ENCODE peak calls at places on chromosomes 1 and 21, in four cellular contexts. One of them, this sample, is unnamed.

GRCh38 chr1:36839485-36839884 is 194.8 kb downstream of the GRIK3 start:
- DNase-seq in HCT116: no peak
- DNase-seq in HepG2: no peak
- DNase-seq in H1: no peak
- DNase-seq in this sample: no peak

GRCh38 chr1:167819849-167820683 is 93.9 kb downstream of the ADCY10 start:
- DNase-seq in HCT116: peak
- DNase-seq in HepG2: no peak
- DNase-seq in H1: peak
- DNase-seq in this sample: peak

GRCh38 chr1:24018611-24019580 is 38.8 kb upstream of the SRSF10 start:
- DNase-seq in HCT116: peak
- DNase-seq in HepG2: peak
- DNase-seq in H1: peak
- DNase-seq in this sample: peak

GRCh38 chr1:67339623-67340343 is 32.1 kb downstream of the IL12RB2 start:
- DNase-seq in HCT116: no peak
- DNase-seq in HepG2: no peak
- DNase-seq in H1: no peak
- DNase-seq in this sample: no peak

GRCh38 chr1:160363010-160363409 is 3.9 kb upstream of the NHLH1 start:
- DNase-seq in HCT116: no peak
- DNase-seq in HepG2: no peak
- DNase-seq in H1: no peak
- DNase-seq in this sample: no peak

GRCh38 chr1:8090241-8090702 is 64.2 kb upstream of the ERRFI1 start:
- DNase-seq in HCT116: no peak
- DNase-seq in HepG2: no peak
- DNase-seq in H1: no peak
- DNase-seq in this sample: no peak

GRCh38 chr1:230352537-230352936 is 73.6 kb downstream of the PGBD5 start:
- DNase-seq in HCT116: no peak
- DNase-seq in HepG2: no peak
- DNase-seq in H1: no peak
- DNase-seq in this sample: no peak

GRCh38 chr1:175155936-175156335 is 36.6 kb downstream of the KIAA0040 start:
- DNase-seq in HCT116: no peak
- DNase-seq in HepG2: no peak
- DNase-seq in H1: no peak
- DNase-seq in this sample: no peak

GRCh38 chr1:199123615-199124014 is 484.8 kb downstream of the PTPRC start:
- DNase-seq in HCT116: no peak
- DNase-seq in HepG2: no peak
- DNase-seq in H1: no peak
- DNase-seq in this sample: no peak

GRCh38 chr1:174289644-174290310 is 130.5 kb downstream of the RABGAP1L start:
- DNase-seq in HCT116: no peak
- DNase-seq in HepG2: no peak
- DNase-seq in H1: no peak
- DNase-seq in this sample: no peak

GRCh38 chr1:221858758-221859157 is 116.9 kb upstream of the DUSP10 start:
- DNase-seq in HCT116: no peak
- DNase-seq in HepG2: no peak
- DNase-seq in H1: no peak
- DNase-seq in this sample: no peak
- TF ChIP-seq JUND in HCT116: no peak
- TF ChIP-seq JUND in HepG2: no peak
- TF ChIP-seq JUND in H1: no peak
- TF ChIP-seq JUND in this sample: no peak

GRCh38 chr1:58577676-58578073 is 623 bp upstream of the TACSTD2 start:
- DNase-seq in HCT116: no peak
- DNase-seq in HepG2: no peak
- DNase-seq in H1: no peak
- DNase-seq in this sample: no peak

GRCh38 chr1:58573705-58574591 is 3.1 kb downstream of the TACSTD2 start:
- DNase-seq in HCT116: no peak
- DNase-seq in HepG2: peak
- DNase-seq in H1: peak
- DNase-seq in this sample: peak

GRCh38 chr1:58574816-58575215 is 2.2 kb downstream of the TACSTD2 start:
- DNase-seq in HCT116: no peak
- DNase-seq in HepG2: no peak
- DNase-seq in H1: peak
- DNase-seq in this sample: no peak

GRCh38 chr1:58576727-58577675 is at the start of gene TACSTD2:
- DNase-seq in HCT116: no peak
- DNase-seq in HepG2: no peak
- DNase-seq in H1: peak
- DNase-seq in this sample: peak

GRCh38 chr1:58575831-58576726 is 973 bp downstream of the TACSTD2 start:
- DNase-seq in HCT116: no peak
- DNase-seq in HepG2: no peak
- DNase-seq in H1: no peak
- DNase-seq in this sample: peak
- TF ChIP-seq JUND in HCT116: no peak
- TF ChIP-seq JUND in HepG2: no peak
- TF ChIP-seq JUND in H1: no peak
- TF ChIP-seq JUND in this sample: no peak

GRCh38 chr1:204084247-204084772 is 11.4 kb downstream of the SOX13 start:
- DNase-seq in HCT116: no peak
- DNase-seq in HepG2: peak
- DNase-seq in H1: peak
- DNase-seq in this sample: peak
- TF ChIP-seq JUND in HCT116: no peak
- TF ChIP-seq JUND in HepG2: peak
- TF ChIP-seq JUND in H1: no peak
- TF ChIP-seq JUND in this sample: no peak

DNA sequence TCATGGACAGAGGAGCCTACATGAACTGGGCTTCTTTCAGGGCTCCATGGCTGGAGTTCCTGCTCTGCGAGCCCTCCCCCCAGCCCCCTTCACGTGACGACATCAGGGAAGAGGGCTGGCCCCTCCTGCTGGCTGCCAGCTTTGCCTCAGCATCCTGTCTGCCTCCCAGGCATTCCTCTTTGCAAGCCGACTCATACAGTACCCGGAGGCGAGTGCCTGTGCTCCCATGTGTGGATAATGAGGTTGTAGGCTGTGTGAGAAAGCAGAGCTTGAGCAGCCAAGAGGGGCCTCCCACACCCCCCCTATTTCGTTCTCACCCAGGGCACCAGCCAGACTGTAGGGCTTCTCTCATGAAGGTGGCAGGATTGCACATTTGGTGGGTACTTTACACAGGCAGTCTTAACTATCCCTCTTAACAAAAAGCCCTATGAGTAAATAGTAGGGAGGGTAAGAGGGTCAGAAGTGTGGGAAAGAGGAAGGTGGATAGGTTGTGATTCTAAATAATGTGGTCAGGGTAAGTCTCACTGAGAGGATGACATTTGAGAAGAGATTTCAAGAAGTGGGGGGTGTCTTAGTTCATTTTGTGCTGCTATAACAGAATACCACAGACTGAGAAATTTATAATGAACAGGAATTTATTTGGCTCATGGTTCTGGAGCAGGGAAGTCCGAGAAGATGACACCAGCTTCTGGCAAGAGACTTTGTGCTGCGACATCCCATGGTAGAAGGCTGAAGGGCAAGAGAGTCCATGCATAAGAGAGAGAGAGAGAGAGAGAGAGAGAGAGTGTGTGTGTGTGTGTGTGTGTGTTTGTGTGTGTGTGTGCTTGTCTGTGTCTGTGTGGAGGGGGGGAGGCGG is 113.5 kb downstream of the OMA1 start:
- DNase-seq in HCT116: no peak
- DNase-seq in HepG2: no peak
- DNase-seq in H1: peak
- DNase-seq in this sample: peak
- TF ChIP-seq JUND in HCT116: no peak
- TF ChIP-seq JUND in HepG2: no peak
- TF ChIP-seq JUND in H1: peak
- TF ChIP-seq JUND in this sample: no peak

DNA sequence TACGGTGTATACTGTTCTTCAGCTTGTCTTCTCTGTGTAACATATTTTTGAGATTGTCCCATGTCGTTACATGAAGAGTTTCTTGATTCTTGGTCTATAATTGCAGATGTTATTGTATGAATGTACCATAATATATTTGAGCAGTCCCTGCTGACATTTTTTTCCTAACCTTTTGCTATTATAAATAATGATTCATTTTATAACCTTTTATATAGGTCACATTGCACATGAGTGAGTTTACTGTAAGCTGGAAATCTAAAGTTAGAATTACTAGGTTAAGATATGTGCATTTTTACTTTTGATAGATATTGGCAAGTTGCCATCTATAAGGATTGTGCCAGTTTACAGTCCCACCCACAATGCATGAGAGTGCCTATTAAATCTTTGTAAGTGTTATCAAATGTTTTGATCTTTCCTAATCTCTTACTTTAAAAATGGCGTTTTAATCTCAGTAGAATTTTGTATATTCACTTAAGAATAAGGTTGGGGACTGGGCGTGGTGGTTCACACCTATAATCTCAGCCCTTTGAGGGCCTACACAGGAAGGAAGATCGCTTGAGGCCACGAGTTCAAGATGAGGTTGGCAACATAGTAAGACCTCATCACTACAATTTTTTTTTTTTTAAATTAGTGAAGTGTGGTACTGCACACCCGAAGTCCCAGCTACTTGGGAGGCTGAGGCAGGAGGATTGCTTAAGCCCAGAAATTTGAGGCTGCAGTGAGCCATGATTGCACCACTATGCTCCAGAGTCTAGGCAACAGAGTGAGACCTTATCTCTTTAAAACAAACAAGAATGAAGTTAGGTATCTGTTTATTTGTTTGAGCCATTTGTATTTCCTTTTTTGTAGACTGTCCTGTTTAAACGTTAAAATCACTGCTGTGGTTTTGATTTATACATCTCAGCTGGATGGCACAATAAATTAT is 36.5 kb downstream of the ZMYM1 start:
- DNase-seq in HCT116: no peak
- DNase-seq in HepG2: no peak
- DNase-seq in H1: no peak
- DNase-seq in this sample: peak
- TF ChIP-seq JUND in HCT116: no peak
- TF ChIP-seq JUND in HepG2: no peak
- TF ChIP-seq JUND in H1: no peak
- TF ChIP-seq JUND in this sample: no peak

GRCh38 chr1:205837380-205837970 is 12.5 kb downstream of the PM20D1 start:
- DNase-seq in HCT116: no peak
- DNase-seq in HepG2: no peak
- DNase-seq in H1: peak
- DNase-seq in this sample: no peak

GRCh38 chr1:205832326-205832751 is 17.6 kb downstream of the PM20D1 start:
- DNase-seq in HCT116: no peak
- DNase-seq in HepG2: no peak
- DNase-seq in H1: peak
- DNase-seq in this sample: no peak

GRCh38 chr1:205840524-205840923 is 9.4 kb downstream of the PM20D1 start:
- DNase-seq in HCT116: no peak
- DNase-seq in HepG2: no peak
- DNase-seq in H1: no peak
- DNase-seq in this sample: no peak

GRCh38 chr1:205834751-205835150 is 15.2 kb downstream of the PM20D1 start:
- DNase-seq in HCT116: no peak
- DNase-seq in HepG2: no peak
- DNase-seq in H1: no peak
- DNase-seq in this sample: no peak
- TF ChIP-seq JUND in HCT116: no peak
- TF ChIP-seq JUND in HepG2: no peak
- TF ChIP-seq JUND in H1: no peak
- TF ChIP-seq JUND in this sample: no peak

GRCh38 chr21:24115141-24115540 is 1492.1 kb downstream of the MRPL39 start:
- DNase-seq in HCT116: no peak
- DNase-seq in HepG2: no peak
- DNase-seq in H1: no peak
- DNase-seq in this sample: no peak
- TF ChIP-seq JUND in HCT116: no peak
- TF ChIP-seq JUND in HepG2: no peak
- TF ChIP-seq JUND in H1: no peak
- TF ChIP-seq JUND in this sample: no peak

GRCh38 chr21:42097274-42097673 is 26.2 kb downstream of the UMODL1 start:
- DNase-seq in HCT116: no peak
- DNase-seq in HepG2: no peak
- DNase-seq in H1: no peak
- DNase-seq in this sample: no peak
- TF ChIP-seq JUND in HCT116: no peak
- TF ChIP-seq JUND in HepG2: no peak
- TF ChIP-seq JUND in H1: no peak
- TF ChIP-seq JUND in this sample: no peak

This sample was measured in T47D.